ENCODE peak calls at places on chromosomes 13 and 19, in four cellular contexts. A, Y, S and F are unnamed samples.

GRCh38 chr13:43122706-43123268 is 99.4 kb downstream of the DNAJC15 start:
- DNase-seq in Y (no peak), A (no peak), S (no peak), F (no peak)

GRCh38 chr13:91078093-91078679 is 269.3 kb upstream of the MIR17HG start:
- DNase-seq in A (no peak), Y (no peak), S (no peak), F (no peak)

GRCh38 chr13:75196112-75196855 is 285.7 kb downstream of the TBC1D4 start:
- DNase-seq in Y (no peak), S (no peak), A (no peak), F (no peak)

GRCh38 chr19:23460656-23461055 is 65.4 kb upstream of the ZNF91 start:
- DNase-seq in Y (no peak), S (no peak), A (no peak), F (no peak)

GRCh38 chr13:114074671-114075315 is 57.6 kb downstream of the RASA3 start:
- DNase-seq in Y (no peak), A (no peak), S (no peak), F (no peak)

GRCh38 chr13:34462843-34463242 is 479.2 kb upstream of the NBEA start:
- DNase-seq in S (no peak), Y (no peak), A (no peak), F (peak)

GRCh38 chr13:51373451-51373850 is 34.0 kb downstream of the SERPINE3 start:
- DNase-seq in Y (no peak), A (no peak), S (no peak), F (no peak)

GRCh38 chr19:49165865-49166301 is 8.3 kb downstream of the TRPM4 start:
- DNase-seq in Y (peak), S (no peak), A (no peak), F (no peak)

GRCh38 chr13:59588717-59589067 is 575.0 kb downstream of the DIAPH3 start:
- DNase-seq in Y (no peak), A (no peak), S (no peak), F (no peak)

GRCh38 chr13:39888865-39889810 is 233.7 kb downstream of the COG6 start:
- DNase-seq in Y (no peak), S (no peak), A (no peak), F (peak)

GRCh38 chr19:38529610-38530009 is 88.1 kb downstream of the MAP4K1 start:
- DNase-seq in Y (no peak), A (no peak), S (no peak), F (no peak)